ENCODE peak calls at places on chromosomes 1 and 21, in ten cellular contexts. C is body of pancreas, S is HCT116, Z is adrenal gland, U is ovary, W is NB4, T is thyroid gland, E is A549, K is IMR-90, H is uterus. F is an unnamed sample.

GRCh38 chr1:212290608-212291007 is 5.4 kb downstream of the PPP2R5A start:
- DNase-seq in C (no peak), S (no peak), Z (no peak), U (no peak), W (no peak), T (no peak), E (no peak), K (peak; percentile 43), H (no peak), F (no peak)

GRCh38 chr1:151419819-151420218 is 20.4 kb downstream of the PSMB4 start:
- DNase-seq in C (no peak), S (no peak), Z (no peak), U (no peak), W (no peak), T (no peak), E (no peak), K (no peak), H (no peak), F (no peak)

GRCh38 chr1:183450086-183450485 is 22.2 kb upstream of the SMG7 start:
- DNase-seq in C (no peak), S (no peak), Z (no peak), U (no peak), W (no peak), T (no peak), E (no peak), K (no peak), H (no peak), F (no peak)

GRCh38 chr1:205491794-205492193 is 12.7 kb upstream of the CDK18 start:
- DNase-seq in C (no peak), S (no peak), Z (no peak), U (no peak), W (no peak), T (no peak), E (no peak), K (no peak), H (no peak), F (no peak)

GRCh38 chr1:25765910-25766645 is 33.9 kb upstream of the SELENON start:
- DNase-seq in C (no peak), S (no peak), Z (no peak), U (no peak), W (peak; percentile 66), T (no peak), E (no peak), K (no peak), H (no peak), F (no peak)

GRCh38 chr1:55781944-55782482 is 566.8 kb upstream of the USP24 start:
- DNase-seq in C (no peak), S (peak; percentile 32), Z (peak; percentile 28), U (no peak), W (no peak), T (peak; percentile 18), E (no peak), K (peak; percentile 94), H (peak; percentile 59), F (no peak)

GRCh38 chr1:175872588-175872987 is 129.2 kb upstream of the TNR start:
- DNase-seq in C (no peak), S (no peak), Z (no peak), U (no peak), W (no peak), T (no peak), E (no peak), K (no peak), H (no peak), F (no peak)

GRCh38 chr1:6743189-6744101 is 41.8 kb upstream of the CAMTA1 start:
- DNase-seq in C (no peak), S (no peak), Z (peak; percentile 60), U (peak; percentile 46), W (peak; percentile 92), T (peak; percentile 29), E (no peak), K (peak; percentile 77), H (peak; percentile 62), F (no peak)

GRCh38 chr1:229478852-229479251 is 29.3 kb downstream of the NUP133 start:
- DNase-seq in C (no peak), S (no peak), Z (no peak), U (no peak), W (no peak), T (no peak), E (no peak), K (no peak), H (no peak), F (no peak)

GRCh38 chr1:34927316-34927715 is 2.1 kb downstream of the DLGAP3 start:
- DNase-seq in C (no peak), S (no peak), Z (no peak), U (no peak), W (no peak), T (no peak), E (no peak), K (no peak), H (no peak), F (no peak)

GRCh38 chr21:38897532-38898421 is 92.0 kb downstream of the ETS2 start:
- DNase-seq in C (no peak), S (no peak), Z (no peak), U (no peak), W (no peak), T (no peak), E (no peak), K (no peak), H (peak; percentile 43), F (no peak)

GRCh38 chr1:29504709-29505410 is 268.5 kb downstream of the PTPRU start:
- DNase-seq in C (no peak), S (no peak), Z (no peak), U (no peak), W (no peak), T (no peak), E (no peak), K (no peak), H (no peak), F (no peak)

GRCh38 chr21:34196996-34197395 is 123.6 kb downstream of the MRPS6 start:
- DNase-seq in C (no peak), S (no peak), Z (no peak), U (no peak), W (no peak), T (no peak), E (no peak), K (no peak), H (no peak), F (no peak)

GRCh38 chr1:237794071-237794470 is 96.7 kb downstream of the ZP4 start:
- DNase-seq in C (no peak), S (no peak), Z (no peak), U (no peak), W (no peak), T (no peak), E (peak; percentile 33), K (no peak), H (no peak), F (no peak)

GRCh38 chr1:192575499-192576189 is at the start of gene RGS1:
- DNase-seq in C (peak; percentile 16), S (no peak), Z (no peak), U (no peak), W (peak; percentile 90), T (peak; percentile 50), E (no peak), K (no peak), H (no peak), F (no peak)
- TF ChIP-seq POLR2A in C (peak; percentile 62), S (no peak), Z (peak; percentile 88), U (no peak), W (peak; percentile 78), T (no peak), E (no peak), K (no peak), H (peak; percentile 16), F (peak; percentile 81)

DNA sequence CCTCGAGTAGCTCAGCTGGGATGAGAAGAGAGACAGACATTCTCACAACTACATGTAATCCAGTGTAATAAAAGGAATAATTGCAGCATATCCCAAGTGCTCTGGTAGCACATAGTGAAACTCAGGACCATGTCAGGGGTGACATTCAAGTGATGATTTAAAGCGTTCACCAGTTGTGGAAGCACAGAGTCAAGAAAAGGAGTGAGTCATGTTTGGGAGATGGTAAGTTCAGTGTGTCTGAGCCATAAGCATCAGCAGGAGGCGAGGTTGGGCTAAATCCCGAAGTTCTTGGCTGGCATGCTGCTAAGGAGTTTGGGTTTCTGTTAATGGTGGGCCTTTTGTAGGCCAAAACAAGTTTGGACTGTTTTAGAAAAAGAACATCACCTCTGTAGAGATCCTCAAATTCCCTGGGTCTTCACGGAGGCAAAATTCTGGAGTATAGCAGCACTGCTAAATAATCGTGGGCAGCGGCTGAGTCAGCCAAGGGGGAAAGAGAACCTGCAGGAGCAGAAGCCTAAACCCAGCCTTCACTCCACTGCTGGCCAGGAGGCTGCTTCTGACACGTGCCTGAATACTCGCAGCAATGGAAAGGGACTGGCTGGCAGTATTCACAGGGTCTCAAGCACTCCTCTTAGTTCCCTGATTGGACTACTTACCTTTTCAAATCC is 7.2 kb upstream of the NHLH1 start:
- DNase-seq in C (no peak), S (no peak), Z (no peak), U (no peak), W (no peak), T (no peak), E (no peak), K (peak; percentile 32), H (no peak), F (no peak)
- TF ChIP-seq CTCF in C (no peak), S (no peak), Z (no peak), U (no peak), W (no peak), T (no peak), E (no peak), K (no peak), H (no peak), F (no peak)

DNA sequence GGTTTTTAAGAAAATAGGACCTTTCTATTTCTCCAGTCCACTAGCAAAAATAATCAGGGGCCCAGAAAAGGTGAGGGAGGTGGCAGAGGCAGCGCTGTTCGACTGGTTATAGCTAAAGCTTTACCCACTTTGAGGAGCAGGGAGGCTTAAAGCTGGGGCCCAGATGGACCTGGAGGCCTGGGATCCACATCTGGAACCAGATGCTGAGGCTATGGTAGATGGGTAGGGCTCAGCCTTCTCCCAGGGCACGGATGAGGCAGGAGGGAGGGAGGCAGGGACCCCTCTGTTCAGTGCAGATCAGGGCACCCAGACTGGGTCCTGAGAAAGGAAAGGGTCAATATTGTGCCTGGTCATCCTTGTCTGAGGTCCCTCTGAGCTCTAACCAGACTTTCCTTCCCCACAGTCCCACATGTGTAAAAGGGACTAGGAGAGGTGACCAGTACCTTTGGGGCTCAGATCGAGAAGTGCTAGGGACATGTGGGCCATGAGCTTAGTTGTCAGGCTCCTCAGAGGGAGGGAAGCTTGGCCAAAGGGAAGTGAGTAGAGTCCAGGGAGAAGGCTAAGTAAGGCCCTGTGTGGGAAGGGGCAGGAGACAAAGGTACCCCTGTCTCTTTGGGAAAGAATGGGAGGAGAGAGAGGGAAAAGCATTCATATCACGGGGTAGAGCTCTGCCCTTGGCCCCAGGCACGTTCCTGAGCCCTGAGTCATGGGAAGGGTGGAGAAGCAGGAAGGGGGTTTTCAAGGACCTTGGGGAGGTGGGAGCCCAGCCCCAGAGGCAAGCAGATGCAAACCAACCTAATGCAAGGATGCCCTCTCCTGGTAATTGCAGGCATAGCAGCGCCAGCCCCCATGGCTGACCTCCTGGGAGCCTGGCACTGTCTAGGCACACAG is 15.4 kb downstream of the LMNA start:
- DNase-seq in C (peak; percentile 89), S (peak; percentile 93), Z (peak; percentile 97), U (peak; percentile 97), W (peak; percentile 81), T (peak; percentile 91), E (peak; percentile 76), K (peak; percentile 97), H (peak; percentile 94), F (no peak)
- TF ChIP-seq POLR2A in C (peak; percentile 62), S (no peak), Z (no peak), U (peak; percentile 44), W (no peak), T (no peak), E (peak; percentile 19), K (peak; percentile 79), H (peak; percentile 55), F (no peak)

GRCh38 chr21:42360317-42360716 is 6.0 kb downstream of the TFF1 start:
- DNase-seq in C (no peak), S (peak; percentile 59), Z (no peak), U (no peak), W (peak; percentile 42), T (no peak), E (no peak), K (no peak), H (no peak), F (no peak)
- TF ChIP-seq CTCF in C (no peak), S (peak; percentile 77), Z (no peak), U (no peak), W (peak; percentile 39), T (no peak), E (no peak), K (no peak), H (no peak), F (no peak)

F was measured in esophagus squamous epithelium.